ENCODE peak calls at places on chromosome 2, in six cellular contexts. W, N, U, P, L and M are unnamed samples.

GRCh38 chr2:116467243-116467642 is 1347.2 kb upstream of the DDX18 start:
- DNase-seq in P (no peak), L (no peak), N (no peak), W (no peak), U (no peak), M (no peak)

GRCh38 chr2:158936978-158937377 is 31.5 kb upstream of the TANC1 start:
- DNase-seq in W (no peak), P (no peak), U (no peak), N (no peak), L (no peak), M (no peak)

GRCh38 chr2:37891846-37892435 is 33.1 kb upstream of the RMDN2 start:
- DNase-seq in P (no peak), W (no peak), U (no peak), N (no peak), L (no peak), M (no peak)

GRCh38 chr2:219461061-219461514 is 26.4 kb downstream of the SPEG start:
- DNase-seq in W (no peak), P (peak; percentile 40), U (no peak), L (no peak), N (no peak), M (no peak)

GRCh38 chr2:222268311-222268980 is 30.4 kb downstream of the PAX3 start:
- DNase-seq in P (no peak), W (no peak), N (no peak), L (no peak), U (no peak), M (no peak)

GRCh38 chr2:64848945-64849344 is 140.3 kb upstream of the SLC1A4 start:
- DNase-seq in N (no peak), P (no peak), L (no peak), W (no peak), U (no peak), M (no peak)

GRCh38 chr2:9244985-9245544 is 38.5 kb downstream of the ASAP2 start:
- DNase-seq in L (no peak), N (no peak), P (no peak), U (no peak), W (no peak), M (no peak)

GRCh38 chr2:216622526-216622925 is 10.7 kb upstream of the IGFBP2 start:
- DNase-seq in P (no peak), L (no peak), W (no peak), N (no peak), U (no peak), M (no peak)

GRCh38 chr2:121561617-121562268 is 31.1 kb downstream of the RNU4ATAC start:
- DNase-seq in W (no peak), N (no peak), P (no peak), U (no peak), L (no peak), M (no peak)

GRCh38 chr2:207929923-207930322 is 95.4 kb downstream of the PLEKHM3 start:
- DNase-seq in L (no peak), N (no peak), P (no peak), U (no peak), W (no peak), M (no peak)

GRCh38 chr2:241933175-241933911 is 63.8 kb downstream of the RTP5 start:
- DNase-seq in N (no peak), U (no peak), L (no peak), P (no peak), W (no peak), M (no peak)

GRCh38 chr2:229220254-229220653 is 50.8 kb downstream of the PID1 start:
- DNase-seq in W (no peak), L (no peak), N (no peak), P (no peak), U (no peak), M (no peak)

GRCh38 chr2:239853121-239853520 is 172.0 kb downstream of the NDUFA10 start:
- DNase-seq in L (no peak), P (no peak), U (no peak), N (no peak), W (no peak), M (no peak)

GRCh38 chr2:227033471-227034148 is 130.4 kb downstream of the COL4A4 start:
- DNase-seq in P (peak; percentile 59), N (no peak), U (no peak), W (peak; percentile 11), L (no peak), M (no peak)

GRCh38 chr2:53740170-53740569 is 27.4 kb upstream of the CHAC2 start:
- DNase-seq in L (no peak), U (no peak), W (no peak), P (no peak), N (peak; percentile 62), M (no peak)